ENCODE peak calls at places on chromosome 10, in six cellular contexts. One of them, this sample, is unnamed. For H3K27me3, the result is how much of the 10 kb centered on the place peaks cover.

GRCh38 chr10:109961181-109962001 is 38.1 kb upstream of the XPNPEP1 start:
- DNase-seq in heart left ventricle: no peak
- DNase-seq in suprapubic skin: no peak
- DNase-seq in endothelial cell of umbilical vein: peak
- DNase-seq in adrenal gland: no peak
- DNase-seq in CD8-positive, alpha-beta memory T cell: no peak
- DNase-seq in this sample: no peak

GRCh38 chr10:5981529-5981928 is 4.2 kb upstream of the IL15RA start:
- DNase-seq in adrenal gland: no peak
- DNase-seq in heart left ventricle: no peak
- DNase-seq in endothelial cell of umbilical vein: no peak
- DNase-seq in suprapubic skin: no peak
- DNase-seq in CD8-positive, alpha-beta memory T cell: no peak
- DNase-seq in this sample: no peak

GRCh38 chr10:97179731-97180366 is 5.9 kb downstream of the SLIT1 start:
- DNase-seq in heart left ventricle: no peak
- DNase-seq in CD8-positive, alpha-beta memory T cell: no peak
- DNase-seq in endothelial cell of umbilical vein: no peak
- DNase-seq in adrenal gland: no peak
- DNase-seq in suprapubic skin: peak
- DNase-seq in this sample: no peak

GRCh38 chr10:94125856-94126255 is 132.1 kb downstream of the PLCE1 start:
- DNase-seq in CD8-positive, alpha-beta memory T cell: no peak
- DNase-seq in endothelial cell of umbilical vein: no peak
- DNase-seq in adrenal gland: no peak
- DNase-seq in heart left ventricle: no peak
- DNase-seq in suprapubic skin: no peak
- DNase-seq in this sample: no peak

GRCh38 chr10:42988517-42989395 is 88.1 kb upstream of the RET start:
- DNase-seq in heart left ventricle: peak
- DNase-seq in suprapubic skin: no peak
- DNase-seq in endothelial cell of umbilical vein: no peak
- DNase-seq in adrenal gland: no peak
- DNase-seq in CD8-positive, alpha-beta memory T cell: no peak
- DNase-seq in this sample: no peak

GRCh38 chr10:89236221-89236620 is 15.4 kb downstream of the LIPA start:
- DNase-seq in endothelial cell of umbilical vein: no peak
- DNase-seq in heart left ventricle: no peak
- DNase-seq in adrenal gland: no peak
- DNase-seq in CD8-positive, alpha-beta memory T cell: no peak
- DNase-seq in suprapubic skin: no peak
- DNase-seq in this sample: no peak

GRCh38 chr10:15238553-15239335 is 70.3 kb upstream of the NMT2 start:
- DNase-seq in CD8-positive, alpha-beta memory T cell: peak
- DNase-seq in endothelial cell of umbilical vein: peak
- DNase-seq in heart left ventricle: no peak
- DNase-seq in adrenal gland: no peak
- DNase-seq in suprapubic skin: no peak
- DNase-seq in this sample: no peak

GRCh38 chr10:91162495-91163268 is 57.8 kb upstream of the PCGF5 start:
- DNase-seq in CD8-positive, alpha-beta memory T cell: peak
- DNase-seq in endothelial cell of umbilical vein: peak
- DNase-seq in adrenal gland: peak
- DNase-seq in suprapubic skin: peak
- DNase-seq in heart left ventricle: peak
- DNase-seq in this sample: peak

GRCh38 chr10:124082555-124082954 is 10.8 kb downstream of the CHST15 start:
- DNase-seq in endothelial cell of umbilical vein: no peak
- DNase-seq in adrenal gland: no peak
- DNase-seq in suprapubic skin: no peak
- DNase-seq in CD8-positive, alpha-beta memory T cell: no peak
- DNase-seq in heart left ventricle: no peak
- DNase-seq in this sample: no peak

GRCh38 chr10:132960071-132960472 is 17.7 kb upstream of the CFAP46 start:
- DNase-seq in heart left ventricle: peak
- DNase-seq in endothelial cell of umbilical vein: no peak
- DNase-seq in adrenal gland: no peak
- DNase-seq in suprapubic skin: peak
- DNase-seq in CD8-positive, alpha-beta memory T cell: no peak
- DNase-seq in this sample: no peak

GRCh38 chr10:86258940-86259339 is 107.7 kb downstream of the GRID1 start:
- DNase-seq in endothelial cell of umbilical vein: no peak
- DNase-seq in heart left ventricle: no peak
- DNase-seq in CD8-positive, alpha-beta memory T cell: no peak
- DNase-seq in suprapubic skin: no peak
- DNase-seq in adrenal gland: peak
- DNase-seq in this sample: no peak

GRCh38 chr10:22611425-22612111 is 102.8 kb downstream of the PIP4K2A start:
- DNase-seq in CD8-positive, alpha-beta memory T cell: peak
- DNase-seq in endothelial cell of umbilical vein: no peak
- DNase-seq in suprapubic skin: no peak
- DNase-seq in heart left ventricle: no peak
- DNase-seq in adrenal gland: no peak
- DNase-seq in this sample: peak

GRCh38 chr10:70381491-70382421 is 669 bp downstream of the LRRC20 start:
- DNase-seq in suprapubic skin: peak
- DNase-seq in heart left ventricle: peak
- DNase-seq in endothelial cell of umbilical vein: peak
- DNase-seq in adrenal gland: peak
- DNase-seq in CD8-positive, alpha-beta memory T cell: no peak
- DNase-seq in this sample: peak

GRCh38 chr10:119428789-119429188 is 113.7 kb downstream of the RGS10 start:
- DNase-seq in adrenal gland: no peak
- DNase-seq in endothelial cell of umbilical vein: no peak
- DNase-seq in suprapubic skin: no peak
- DNase-seq in CD8-positive, alpha-beta memory T cell: peak
- DNase-seq in heart left ventricle: peak
- DNase-seq in this sample: no peak

GRCh38 chr10:26759008-26759407 is 61.5 kb downstream of the PDSS1 start:
- DNase-seq in CD8-positive, alpha-beta memory T cell: no peak
- DNase-seq in heart left ventricle: no peak
- DNase-seq in endothelial cell of umbilical vein: no peak
- DNase-seq in adrenal gland: no peak
- DNase-seq in suprapubic skin: no peak
- DNase-seq in this sample: no peak

GRCh38 chr10:132539431-132539839 is 1.8 kb downstream of the INPP5A start:
- DNase-seq in adrenal gland: peak
- DNase-seq in heart left ventricle: peak
- DNase-seq in suprapubic skin: peak
- DNase-seq in CD8-positive, alpha-beta memory T cell: peak
- DNase-seq in endothelial cell of umbilical vein: no peak
- DNase-seq in this sample: no peak

GRCh38 chr10:129964611-129965417 is 740 bp upstream of the EBF3 start:
- DNase-seq in endothelial cell of umbilical vein: no peak
- DNase-seq in CD8-positive, alpha-beta memory T cell: no peak
- DNase-seq in suprapubic skin: no peak
- DNase-seq in heart left ventricle: peak
- DNase-seq in adrenal gland: no peak
- DNase-seq in this sample: no peak

GRCh38 chr10:48982584-48982983 is 42.9 kb upstream of the LRRC18 start:
- DNase-seq in adrenal gland: no peak
- DNase-seq in CD8-positive, alpha-beta memory T cell: no peak
- DNase-seq in heart left ventricle: no peak
- DNase-seq in suprapubic skin: no peak
- DNase-seq in endothelial cell of umbilical vein: no peak
- DNase-seq in this sample: no peak

GRCh38 chr10:1404236-1404952 is 332.9 kb downstream of the ADARB2 start:
- DNase-seq in adrenal gland: no peak
- DNase-seq in endothelial cell of umbilical vein: no peak
- DNase-seq in suprapubic skin: no peak
- DNase-seq in CD8-positive, alpha-beta memory T cell: no peak
- DNase-seq in heart left ventricle: no peak
- DNase-seq in this sample: no peak

GRCh38 chr10:98748298-98748697 is 301.6 kb upstream of the HPS1 start:
- DNase-seq in endothelial cell of umbilical vein: peak
- DNase-seq in adrenal gland: no peak
- DNase-seq in suprapubic skin: no peak
- DNase-seq in CD8-positive, alpha-beta memory T cell: no peak
- DNase-seq in heart left ventricle: no peak
- DNase-seq in this sample: peak

GRCh38 chr10:6036861-6037321 is 25.3 kb downstream of the IL2RA start:
- DNase-seq in CD8-positive, alpha-beta memory T cell: no peak
- DNase-seq in endothelial cell of umbilical vein: no peak
- DNase-seq in adrenal gland: peak
- DNase-seq in heart left ventricle: no peak
- DNase-seq in suprapubic skin: no peak
- DNase-seq in this sample: no peak

DNA sequence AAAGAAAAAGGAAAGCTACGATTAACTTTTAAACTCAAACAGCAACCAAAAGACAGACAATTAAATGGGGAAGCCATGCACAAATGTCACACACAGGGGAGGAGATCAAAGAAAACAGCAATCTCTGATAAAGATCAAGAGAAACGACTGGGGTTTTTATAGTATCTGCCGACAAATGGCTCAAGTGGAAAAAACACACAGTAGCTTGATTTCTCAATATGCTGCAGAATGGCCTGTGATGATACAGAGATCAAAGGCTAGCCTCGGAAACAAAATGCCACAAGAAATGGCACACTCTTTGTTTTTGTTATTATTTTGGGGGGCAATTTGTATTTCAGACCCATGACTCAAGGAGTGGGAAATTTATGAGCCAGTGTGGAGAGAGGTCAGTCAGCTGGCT is 126.1 kb downstream of the TEX36 start:
- DNase-seq in suprapubic skin: no peak
- DNase-seq in CD8-positive, alpha-beta memory T cell: no peak
- DNase-seq in endothelial cell of umbilical vein: no peak
- DNase-seq in heart left ventricle: no peak
- DNase-seq in adrenal gland: no peak
- DNase-seq in this sample: no peak
- H3K4me3 ChIP-seq in suprapubic skin: no peak
- H3K4me3 ChIP-seq in CD8-positive, alpha-beta memory T cell: no peak
- H3K4me3 ChIP-seq in endothelial cell of umbilical vein: no peak
- H3K4me3 ChIP-seq in heart left ventricle: no peak
- H3K4me3 ChIP-seq in adrenal gland: no peak
- H3K4me3 ChIP-seq in this sample: no peak

DNA sequence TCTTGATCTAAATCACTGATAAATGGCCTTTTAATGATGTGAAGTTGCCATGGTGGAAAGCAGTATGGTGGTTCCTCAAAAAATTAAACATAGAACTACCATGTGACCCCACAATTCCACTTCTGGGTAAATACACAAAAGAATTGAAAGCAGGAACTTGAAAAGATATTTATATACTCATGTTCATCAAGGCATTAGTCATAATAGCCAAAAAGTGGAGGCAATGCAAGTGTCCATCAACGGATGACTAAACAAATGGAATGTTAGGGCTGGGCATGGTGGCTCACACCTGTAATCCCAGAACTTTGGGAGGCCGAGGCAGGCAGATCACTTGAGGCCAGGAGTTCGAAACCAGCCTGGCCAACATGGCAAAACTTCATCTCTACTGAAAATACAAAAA is 2.0 kb upstream of the DNAJC12 start:
- DNase-seq in suprapubic skin: no peak
- DNase-seq in CD8-positive, alpha-beta memory T cell: no peak
- DNase-seq in endothelial cell of umbilical vein: no peak
- DNase-seq in heart left ventricle: no peak
- DNase-seq in adrenal gland: no peak
- DNase-seq in this sample: no peak
- H3K27me3 ChIP-seq in suprapubic skin: under half
- H3K27me3 ChIP-seq in CD8-positive, alpha-beta memory T cell: under half
- H3K27me3 ChIP-seq in endothelial cell of umbilical vein: under half
- H3K27me3 ChIP-seq in heart left ventricle: under half
- H3K27me3 ChIP-seq in adrenal gland: under half
- H3K27me3 ChIP-seq in this sample: under half

GRCh38 chr10:113442340-113442739 is 110.5 kb upstream of the HABP2 start:
- DNase-seq in adrenal gland: no peak
- DNase-seq in CD8-positive, alpha-beta memory T cell: no peak
- DNase-seq in heart left ventricle: no peak
- DNase-seq in suprapubic skin: no peak
- DNase-seq in endothelial cell of umbilical vein: no peak
- DNase-seq in this sample: no peak

GRCh38 chr10:113446739-113447138 is 106.1 kb upstream of the HABP2 start:
- DNase-seq in adrenal gland: no peak
- DNase-seq in suprapubic skin: no peak
- DNase-seq in heart left ventricle: no peak
- DNase-seq in CD8-positive, alpha-beta memory T cell: no peak
- DNase-seq in endothelial cell of umbilical vein: no peak
- DNase-seq in this sample: peak

GRCh38 chr10:113447278-113447677 is 105.6 kb upstream of the HABP2 start:
- DNase-seq in CD8-positive, alpha-beta memory T cell: no peak
- DNase-seq in suprapubic skin: no peak
- DNase-seq in adrenal gland: no peak
- DNase-seq in heart left ventricle: no peak
- DNase-seq in endothelial cell of umbilical vein: no peak
- DNase-seq in this sample: no peak

GRCh38 chr10:113444766-113445365 is 108.0 kb upstream of the HABP2 start:
- DNase-seq in adrenal gland: no peak
- DNase-seq in CD8-positive, alpha-beta memory T cell: no peak
- DNase-seq in heart left ventricle: no peak
- DNase-seq in suprapubic skin: no peak
- DNase-seq in endothelial cell of umbilical vein: no peak
- DNase-seq in this sample: no peak

GRCh38 chr10:113445736-113446135 is 107.1 kb upstream of the HABP2 start:
- DNase-seq in endothelial cell of umbilical vein: no peak
- DNase-seq in adrenal gland: no peak
- DNase-seq in suprapubic skin: no peak
- DNase-seq in CD8-positive, alpha-beta memory T cell: no peak
- DNase-seq in heart left ventricle: no peak
- DNase-seq in this sample: no peak
- H3K27ac ChIP-seq in endothelial cell of umbilical vein: no peak
- H3K27ac ChIP-seq in adrenal gland: no peak
- H3K27ac ChIP-seq in suprapubic skin: no peak
- H3K27ac ChIP-seq in CD8-positive, alpha-beta memory T cell: no peak
- H3K27ac ChIP-seq in heart left ventricle: no peak
- H3K27ac ChIP-seq in this sample: no peak

GRCh38 chr10:44862917-44863316 is 48.2 kb upstream of the TMEM72 start:
- DNase-seq in suprapubic skin: no peak
- DNase-seq in heart left ventricle: no peak
- DNase-seq in endothelial cell of umbilical vein: no peak
- DNase-seq in CD8-positive, alpha-beta memory T cell: no peak
- DNase-seq in adrenal gland: no peak
- DNase-seq in this sample: no peak

GRCh38 chr10:44863344-44864041 is 47.6 kb upstream of the TMEM72 start:
- DNase-seq in heart left ventricle: no peak
- DNase-seq in endothelial cell of umbilical vein: no peak
- DNase-seq in suprapubic skin: no peak
- DNase-seq in adrenal gland: no peak
- DNase-seq in CD8-positive, alpha-beta memory T cell: peak
- DNase-seq in this sample: no peak

GRCh38 chr10:44864637-44865288 is 46.4 kb upstream of the TMEM72 start:
- DNase-seq in endothelial cell of umbilical vein: peak
- DNase-seq in suprapubic skin: peak
- DNase-seq in CD8-positive, alpha-beta memory T cell: peak
- DNase-seq in adrenal gland: peak
- DNase-seq in heart left ventricle: peak
- DNase-seq in this sample: peak

GRCh38 chr10:44864042-44864436 is 47.1 kb upstream of the TMEM72 start:
- DNase-seq in heart left ventricle: no peak
- DNase-seq in endothelial cell of umbilical vein: peak
- DNase-seq in suprapubic skin: no peak
- DNase-seq in adrenal gland: no peak
- DNase-seq in CD8-positive, alpha-beta memory T cell: peak
- DNase-seq in this sample: peak

DNA sequence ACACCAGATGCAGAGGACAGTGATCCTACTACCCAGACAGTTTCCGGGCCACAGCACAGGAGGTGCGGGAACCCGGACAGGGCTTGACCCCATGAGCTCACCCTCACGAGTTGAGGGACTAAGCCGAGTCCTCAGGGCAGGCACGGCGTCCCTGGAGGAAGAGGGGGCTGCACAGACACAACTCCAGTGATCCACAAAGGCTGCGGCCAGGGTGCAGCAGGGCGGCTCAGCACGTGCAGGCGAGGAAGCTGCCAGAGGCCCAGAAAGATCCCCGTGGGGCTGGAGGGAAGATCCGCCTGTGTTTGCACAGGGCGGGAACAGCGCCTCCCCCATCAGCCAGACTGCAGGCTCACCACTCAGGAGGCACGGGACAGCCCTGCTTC is 45.9 kb upstream of the TMEM72 start:
- DNase-seq in adrenal gland: no peak
- DNase-seq in suprapubic skin: peak
- DNase-seq in endothelial cell of umbilical vein: no peak
- DNase-seq in heart left ventricle: peak
- DNase-seq in CD8-positive, alpha-beta memory T cell: no peak
- DNase-seq in this sample: no peak
- H3K4me3 ChIP-seq in adrenal gland: no peak
- H3K4me3 ChIP-seq in suprapubic skin: peak
- H3K4me3 ChIP-seq in endothelial cell of umbilical vein: no peak
- H3K4me3 ChIP-seq in heart left ventricle: no peak
- H3K4me3 ChIP-seq in CD8-positive, alpha-beta memory T cell: peak
- H3K4me3 ChIP-seq in this sample: no peak

This sample was measured in small intestine.